ENCODE peak calls at places on chromosome 19, in four cellular contexts. N is GF-D8, T is left colon, I is nucleus accumbens. P is an unnamed sample.

GRCh38 chr19:38657633-38658222 is 10.3 kb downstream of the ACTN4 start:
- DNase-seq in N (no peak), T (no peak), I (no peak), P (peak; percentile 94)

GRCh38 chr19:49333426-49334288 is 1.5 kb upstream of the CD37 start:
- DNase-seq in N (no peak), T (peak; percentile 56), I (no peak), P (no peak)

GRCh38 chr19:35710784-35711723 is 6.7 kb downstream of the ZBTB32 start:
- DNase-seq in N (no peak), T (no peak), I (no peak), P (no peak)

GRCh38 chr19:3849092-3849491 is 19.7 kb downstream of the ZFR2 start:
- DNase-seq in N (no peak), T (peak; percentile 56), I (no peak), P (no peak)

GRCh38 chr19:45154064-45154827 is 6.5 kb downstream of the NKPD1 start:
- DNase-seq in N (no peak), T (no peak), I (no peak), P (peak; percentile 50)

GRCh38 chr19:4758659-4759058 is 32.9 kb upstream of the FEM1A start:
- DNase-seq in N (no peak), T (no peak), I (no peak), P (no peak)

GRCh38 chr19:18208098-18208951 is 4.5 kb upstream of the RAB3A start:
- DNase-seq in N (no peak), T (peak; percentile 57), I (no peak), P (peak; percentile 68)

GRCh38 chr19:40907968-40908735 is 26.1 kb upstream of the CYP2A7 start:
- DNase-seq in N (no peak), T (no peak), I (no peak), P (no peak)

GRCh38 chr19:29012457-29012856 is 200.5 kb downstream of the UQCRFS1 start:
- DNase-seq in N (no peak), T (no peak), I (no peak), P (no peak)

GRCh38 chr19:19403373-19403901 is 2.0 kb upstream of the GATAD2A start:
- DNase-seq in N (no peak), T (no peak), I (no peak), P (peak; percentile 59)

GRCh38 chr19:19595171-19595701 is 23.3 kb downstream of the PBX4 start:
- DNase-seq in N (no peak), T (no peak), I (no peak), P (peak; percentile 52)

GRCh38 chr19:38674388-38675133 is 27.1 kb downstream of the ACTN4 start:
- DNase-seq in N (no peak), T (no peak), I (no peak), P (peak; percentile 26)

GRCh38 chr19:45881909-45882528 is 3.9 kb downstream of the IRF2BP1 start:
- DNase-seq in N (no peak), T (peak; percentile 67), I (no peak), P (no peak)

GRCh38 chr19:42201489-42202289 is 15.8 kb downstream of the DEDD2 start:
- DNase-seq in N (peak; percentile 91), T (no peak), I (no peak), P (no peak)

GRCh38 chr19:42313096-42313839 is at the start of gene TMEM145:
- DNase-seq in N (no peak), T (peak; percentile 62), I (peak; percentile 47), P (peak; percentile 44)

GRCh38 chr19:50710094-50710493 is 9.5 kb downstream of the SHANK1 start:
- DNase-seq in N (no peak), T (no peak), I (no peak), P (no peak)

GRCh38 chr19:56637976-56638555 is 4.9 kb upstream of the SMIM17 start:
- DNase-seq in N (no peak), T (peak; percentile 35), I (peak; percentile 44), P (peak; percentile 26)

GRCh38 chr19:11587302-11587972 is 9.8 kb upstream of the ZNF627 start:
- DNase-seq in N (peak; percentile 56), T (peak; percentile 81), I (no peak), P (peak; percentile 62)

GRCh38 chr19:23070353-23070781 is 46.5 kb upstream of the ZNF730 start:
- DNase-seq in N (no peak), T (no peak), I (no peak), P (peak; percentile 30)

GRCh38 chr19:36151144-36152051 is 849 bp downstream of the COX7A1 start:
- DNase-seq in N (no peak), T (no peak), I (no peak), P (no peak)